ENCODE peak calls at places on chromosomes 11 and 22, in seven cellular contexts. One of them, this sample, is unnamed.

GRCh38 chr22:31150615-31151014 is 9.4 kb upstream of the RNF185 start:
- DNase-seq in fibroblast of lung: no peak
- DNase-seq in mucosa of descending colon: no peak
- DNase-seq in upper lobe of right lung: no peak
- DNase-seq in mammary epithelial cell: no peak
- DNase-seq in CD8-positive, alpha-beta T cell: no peak
- DNase-seq in fibroblast of villous mesenchyme: no peak
- DNase-seq in this sample: peak; percentile 29

GRCh38 chr11:34044664-34045485 is 6.7 kb upstream of the CAPRIN1 start:
- DNase-seq in fibroblast of lung: peak; percentile 83
- DNase-seq in mucosa of descending colon: no peak
- DNase-seq in upper lobe of right lung: peak; percentile 69
- DNase-seq in mammary epithelial cell: peak; percentile 90
- DNase-seq in CD8-positive, alpha-beta T cell: no peak
- DNase-seq in fibroblast of villous mesenchyme: peak; percentile 84
- DNase-seq in this sample: peak; percentile 85

GRCh38 chr22:37284807-37285355 is 2.6 kb downstream of the CYTH4 start:
- DNase-seq in fibroblast of lung: no peak
- DNase-seq in mucosa of descending colon: peak; percentile 45
- DNase-seq in upper lobe of right lung: peak; percentile 76
- DNase-seq in mammary epithelial cell: no peak
- DNase-seq in CD8-positive, alpha-beta T cell: peak; percentile 50
- DNase-seq in fibroblast of villous mesenchyme: no peak
- DNase-seq in this sample: no peak

GRCh38 chr11:122817121-122817520 is 21.2 kb upstream of the CRTAM start:
- DNase-seq in fibroblast of lung: peak; percentile 38
- DNase-seq in mucosa of descending colon: peak; percentile 66
- DNase-seq in upper lobe of right lung: no peak
- DNase-seq in mammary epithelial cell: peak; percentile 87
- DNase-seq in CD8-positive, alpha-beta T cell: no peak
- DNase-seq in fibroblast of villous mesenchyme: no peak
- DNase-seq in this sample: no peak

GRCh38 chr22:27502327-27502726 is 299.2 kb downstream of the MN1 start:
- DNase-seq in fibroblast of lung: no peak
- DNase-seq in mucosa of descending colon: no peak
- DNase-seq in upper lobe of right lung: no peak
- DNase-seq in mammary epithelial cell: no peak
- DNase-seq in CD8-positive, alpha-beta T cell: no peak
- DNase-seq in fibroblast of villous mesenchyme: no peak
- DNase-seq in this sample: no peak

GRCh38 chr22:38744981-38745380 is 10.8 kb downstream of the SUN2 start:
- DNase-seq in fibroblast of lung: peak; percentile 22
- DNase-seq in mucosa of descending colon: no peak
- DNase-seq in upper lobe of right lung: no peak
- DNase-seq in mammary epithelial cell: no peak
- DNase-seq in CD8-positive, alpha-beta T cell: no peak
- DNase-seq in fibroblast of villous mesenchyme: no peak
- DNase-seq in this sample: no peak

GRCh38 chr11:111098091-111098490 is 147.4 kb upstream of the POU2AF2 start:
- DNase-seq in fibroblast of lung: no peak
- DNase-seq in mucosa of descending colon: no peak
- DNase-seq in upper lobe of right lung: no peak
- DNase-seq in mammary epithelial cell: no peak
- DNase-seq in CD8-positive, alpha-beta T cell: no peak
- DNase-seq in fibroblast of villous mesenchyme: no peak
- DNase-seq in this sample: no peak

GRCh38 chr22:39661842-39662676 is 91.5 kb downstream of the CACNA1I start:
- DNase-seq in fibroblast of lung: no peak
- DNase-seq in mucosa of descending colon: peak; percentile 75
- DNase-seq in upper lobe of right lung: no peak
- DNase-seq in mammary epithelial cell: peak; percentile 25
- DNase-seq in CD8-positive, alpha-beta T cell: peak; percentile 75
- DNase-seq in fibroblast of villous mesenchyme: no peak
- DNase-seq in this sample: no peak

GRCh38 chr11:118911880-118912741 is 13.6 kb downstream of the BCL9L start:
- DNase-seq in fibroblast of lung: peak; percentile 86
- DNase-seq in mucosa of descending colon: peak; percentile 68
- DNase-seq in upper lobe of right lung: peak; percentile 88
- DNase-seq in mammary epithelial cell: peak; percentile 99
- DNase-seq in CD8-positive, alpha-beta T cell: peak; percentile 63
- DNase-seq in fibroblast of villous mesenchyme: peak; percentile 93
- DNase-seq in this sample: peak; percentile 93

GRCh38 chr11:58788355-58789023 is 56.0 kb downstream of the GLYATL2 start:
- DNase-seq in fibroblast of lung: peak; percentile 38
- DNase-seq in mucosa of descending colon: peak; percentile 28
- DNase-seq in upper lobe of right lung: no peak
- DNase-seq in mammary epithelial cell: peak; percentile 77
- DNase-seq in CD8-positive, alpha-beta T cell: peak; percentile 15
- DNase-seq in fibroblast of villous mesenchyme: peak; percentile 33
- DNase-seq in this sample: peak; percentile 65

GRCh38 chr22:48758905-48759875 is 1068.5 kb downstream of the BRD1 start:
- DNase-seq in fibroblast of lung: no peak
- DNase-seq in mucosa of descending colon: no peak
- DNase-seq in upper lobe of right lung: no peak
- DNase-seq in mammary epithelial cell: no peak
- DNase-seq in CD8-positive, alpha-beta T cell: no peak
- DNase-seq in fibroblast of villous mesenchyme: no peak
- DNase-seq in this sample: no peak

GRCh38 chr11:12765428-12765827 is 91.2 kb downstream of the TEAD1 start:
- DNase-seq in fibroblast of lung: peak; percentile 76
- DNase-seq in mucosa of descending colon: peak; percentile 27
- DNase-seq in upper lobe of right lung: no peak
- DNase-seq in mammary epithelial cell: no peak
- DNase-seq in CD8-positive, alpha-beta T cell: no peak
- DNase-seq in fibroblast of villous mesenchyme: peak; percentile 74
- DNase-seq in this sample: peak; percentile 67

GRCh38 chr11:17786824-17787525 is 52.4 kb downstream of the KCNC1 start:
- DNase-seq in fibroblast of lung: peak; percentile 90
- DNase-seq in mucosa of descending colon: no peak
- DNase-seq in upper lobe of right lung: no peak
- DNase-seq in mammary epithelial cell: peak; percentile 85
- DNase-seq in CD8-positive, alpha-beta T cell: no peak
- DNase-seq in fibroblast of villous mesenchyme: peak; percentile 71
- DNase-seq in this sample: peak; percentile 86

GRCh38 chr11:113663567-113663966 is 42.5 kb downstream of the TMPRSS5 start:
- DNase-seq in fibroblast of lung: no peak
- DNase-seq in mucosa of descending colon: no peak
- DNase-seq in upper lobe of right lung: no peak
- DNase-seq in mammary epithelial cell: no peak
- DNase-seq in CD8-positive, alpha-beta T cell: no peak
- DNase-seq in fibroblast of villous mesenchyme: no peak
- DNase-seq in this sample: no peak

GRCh38 chr11:10379022-10379421 is 74.1 kb downstream of the ADM start:
- DNase-seq in fibroblast of lung: peak; percentile 45
- DNase-seq in mucosa of descending colon: peak; percentile 32
- DNase-seq in upper lobe of right lung: no peak
- DNase-seq in mammary epithelial cell: no peak
- DNase-seq in CD8-positive, alpha-beta T cell: no peak
- DNase-seq in fibroblast of villous mesenchyme: peak; percentile 52
- DNase-seq in this sample: peak; percentile 39

GRCh38 chr11:27621440-27622161 is 78.7 kb downstream of the BDNF start:
- DNase-seq in fibroblast of lung: peak; percentile 21
- DNase-seq in mucosa of descending colon: no peak
- DNase-seq in upper lobe of right lung: no peak
- DNase-seq in mammary epithelial cell: no peak
- DNase-seq in CD8-positive, alpha-beta T cell: no peak
- DNase-seq in fibroblast of villous mesenchyme: no peak
- DNase-seq in this sample: peak; percentile 17

GRCh38 chr11:110776091-110776490 is 63.9 kb upstream of the ARHGAP20 start:
- DNase-seq in fibroblast of lung: no peak
- DNase-seq in mucosa of descending colon: no peak
- DNase-seq in upper lobe of right lung: no peak
- DNase-seq in mammary epithelial cell: no peak
- DNase-seq in CD8-positive, alpha-beta T cell: no peak
- DNase-seq in fibroblast of villous mesenchyme: no peak
- DNase-seq in this sample: no peak

GRCh38 chr22:35746946-35747703 is 29.5 kb downstream of the APOL5 start:
- DNase-seq in fibroblast of lung: peak; percentile 15
- DNase-seq in mucosa of descending colon: no peak
- DNase-seq in upper lobe of right lung: no peak
- DNase-seq in mammary epithelial cell: no peak
- DNase-seq in CD8-positive, alpha-beta T cell: no peak
- DNase-seq in fibroblast of villous mesenchyme: no peak
- DNase-seq in this sample: peak; percentile 42
- H3K4me3 ChIP-seq in fibroblast of lung: no peak overlapping the region
- H3K4me3 ChIP-seq in mucosa of descending colon: no peak overlapping the region
- H3K4me3 ChIP-seq in upper lobe of right lung: no peak overlapping the region
- H3K4me3 ChIP-seq in mammary epithelial cell: no peak overlapping the region
- H3K4me3 ChIP-seq in CD8-positive, alpha-beta T cell: no peak overlapping the region
- H3K4me3 ChIP-seq in fibroblast of villous mesenchyme: no peak overlapping the region
- H3K4me3 ChIP-seq in this sample: no peak overlapping the region

DNA sequence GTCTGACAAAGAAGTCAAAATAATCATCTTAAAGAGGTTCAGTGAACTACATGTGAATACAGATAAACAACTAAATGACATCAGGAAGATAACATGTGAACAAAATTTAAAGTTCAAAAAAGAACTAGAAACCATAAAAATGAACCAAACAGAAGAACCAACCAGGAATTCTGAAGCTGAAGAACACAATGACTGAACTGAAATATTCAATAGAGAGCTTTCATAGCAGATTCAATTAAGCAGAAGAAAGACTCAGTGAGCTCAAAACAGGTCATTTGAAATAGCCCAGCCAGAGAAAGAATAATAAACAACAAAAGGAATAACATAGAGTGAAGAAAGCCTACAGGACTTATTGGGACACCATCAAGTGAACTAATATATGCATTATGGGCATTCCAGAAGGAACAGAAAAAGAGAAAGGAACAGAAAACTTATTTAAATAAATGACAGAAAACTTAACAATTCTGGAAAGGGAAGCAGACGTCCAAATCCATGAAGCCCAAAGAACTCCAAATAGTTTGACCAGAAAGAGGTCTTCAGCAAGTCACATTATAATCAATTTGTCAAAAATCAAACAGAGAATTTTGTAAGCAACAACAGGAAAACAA is 11.0 kb upstream of the SLC36A4 start:
- DNase-seq in fibroblast of lung: no peak
- DNase-seq in mucosa of descending colon: no peak
- DNase-seq in upper lobe of right lung: no peak
- DNase-seq in mammary epithelial cell: no peak
- DNase-seq in CD8-positive, alpha-beta T cell: no peak
- DNase-seq in fibroblast of villous mesenchyme: no peak
- DNase-seq in this sample: no peak
- TF ChIP-seq CTCF in fibroblast of lung: no peak
- TF ChIP-seq CTCF in mucosa of descending colon: no peak
- TF ChIP-seq CTCF in upper lobe of right lung: no peak
- TF ChIP-seq CTCF in mammary epithelial cell: no peak
- TF ChIP-seq CTCF in CD8-positive, alpha-beta T cell: no peak
- TF ChIP-seq CTCF in fibroblast of villous mesenchyme: no peak
- TF ChIP-seq CTCF in this sample: no peak

DNA sequence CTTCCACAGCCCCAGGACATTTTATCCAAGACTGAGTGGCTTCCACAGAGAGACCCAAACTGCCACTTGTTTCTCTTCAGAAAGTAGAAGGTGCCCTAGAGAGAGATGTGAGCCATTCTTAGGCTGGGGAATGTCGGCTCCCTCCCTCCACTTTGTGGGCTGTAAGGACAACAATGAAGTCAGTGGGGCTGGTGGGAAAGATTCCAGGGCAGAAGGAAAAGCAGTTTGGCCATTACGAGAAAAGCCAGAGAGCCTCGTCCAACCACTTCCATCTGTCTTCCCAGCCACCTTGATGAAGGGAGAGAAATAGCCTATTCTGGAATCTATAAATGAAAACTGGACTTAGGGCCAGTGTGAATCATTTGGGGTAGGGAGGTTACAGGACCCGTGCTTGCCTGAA is 382.5 kb downstream of the NXPE2 start:
- DNase-seq in fibroblast of lung: no peak
- DNase-seq in mucosa of descending colon: no peak
- DNase-seq in upper lobe of right lung: no peak
- DNase-seq in mammary epithelial cell: no peak
- DNase-seq in CD8-positive, alpha-beta T cell: no peak
- DNase-seq in fibroblast of villous mesenchyme: no peak
- DNase-seq in this sample: no peak
- H3K4me3 ChIP-seq in fibroblast of lung: no peak overlapping the region
- H3K4me3 ChIP-seq in mucosa of descending colon: no peak overlapping the region
- H3K4me3 ChIP-seq in upper lobe of right lung: no peak overlapping the region
- H3K4me3 ChIP-seq in mammary epithelial cell: no peak overlapping the region
- H3K4me3 ChIP-seq in CD8-positive, alpha-beta T cell: no peak overlapping the region
- H3K4me3 ChIP-seq in fibroblast of villous mesenchyme: no peak overlapping the region
- H3K4me3 ChIP-seq in this sample: no peak overlapping the region

GRCh38 chr11:64804346-64805210 is 1.6 kb upstream of the MAP4K2 start:
- DNase-seq in fibroblast of lung: no peak
- DNase-seq in mucosa of descending colon: no peak
- DNase-seq in upper lobe of right lung: no peak
- DNase-seq in mammary epithelial cell: no peak
- DNase-seq in CD8-positive, alpha-beta T cell: no peak
- DNase-seq in fibroblast of villous mesenchyme: no peak
- DNase-seq in this sample: no peak
- TF ChIP-seq CTCF in fibroblast of lung: no peak
- TF ChIP-seq CTCF in mucosa of descending colon: no peak
- TF ChIP-seq CTCF in upper lobe of right lung: no peak
- TF ChIP-seq CTCF in mammary epithelial cell: no peak
- TF ChIP-seq CTCF in CD8-positive, alpha-beta T cell: no peak
- TF ChIP-seq CTCF in fibroblast of villous mesenchyme: no peak
- TF ChIP-seq CTCF in this sample: no peak

GRCh38 chr22:20459862-20460261 is 22.2 kb upstream of the SCARF2 start:
- DNase-seq in fibroblast of lung: no peak
- DNase-seq in mucosa of descending colon: no peak
- DNase-seq in upper lobe of right lung: peak; percentile 26
- DNase-seq in mammary epithelial cell: no peak
- DNase-seq in CD8-positive, alpha-beta T cell: no peak
- DNase-seq in fibroblast of villous mesenchyme: no peak
- DNase-seq in this sample: no peak
- H3K4me3 ChIP-seq in fibroblast of lung: no peak overlapping the region
- H3K4me3 ChIP-seq in mucosa of descending colon: no peak overlapping the region
- H3K4me3 ChIP-seq in upper lobe of right lung: no peak overlapping the region
- H3K4me3 ChIP-seq in mammary epithelial cell: no peak overlapping the region
- H3K4me3 ChIP-seq in CD8-positive, alpha-beta T cell: no peak overlapping the region
- H3K4me3 ChIP-seq in fibroblast of villous mesenchyme: no peak overlapping the region
- H3K4me3 ChIP-seq in this sample: no peak overlapping the region

GRCh38 chr11:43706631-43707030 is 26.1 kb downstream of the HSD17B12 start:
- DNase-seq in fibroblast of lung: no peak
- DNase-seq in mucosa of descending colon: no peak
- DNase-seq in upper lobe of right lung: no peak
- DNase-seq in mammary epithelial cell: no peak
- DNase-seq in CD8-positive, alpha-beta T cell: no peak
- DNase-seq in fibroblast of villous mesenchyme: no peak
- DNase-seq in this sample: no peak

GRCh38 chr11:43712676-43713075 is 32.1 kb downstream of the HSD17B12 start:
- DNase-seq in fibroblast of lung: peak; percentile 81
- DNase-seq in mucosa of descending colon: no peak
- DNase-seq in upper lobe of right lung: no peak
- DNase-seq in mammary epithelial cell: no peak
- DNase-seq in CD8-positive, alpha-beta T cell: no peak
- DNase-seq in fibroblast of villous mesenchyme: peak; percentile 31
- DNase-seq in this sample: no peak

GRCh38 chr11:43709689-43710088 is 29.2 kb downstream of the HSD17B12 start:
- DNase-seq in fibroblast of lung: no peak
- DNase-seq in mucosa of descending colon: no peak
- DNase-seq in upper lobe of right lung: no peak
- DNase-seq in mammary epithelial cell: no peak
- DNase-seq in CD8-positive, alpha-beta T cell: no peak
- DNase-seq in fibroblast of villous mesenchyme: no peak
- DNase-seq in this sample: no peak

GRCh38 chr11:43708776-43709175 is 28.2 kb downstream of the HSD17B12 start:
- DNase-seq in fibroblast of lung: peak; percentile 17
- DNase-seq in mucosa of descending colon: no peak
- DNase-seq in upper lobe of right lung: no peak
- DNase-seq in mammary epithelial cell: no peak
- DNase-seq in CD8-positive, alpha-beta T cell: no peak
- DNase-seq in fibroblast of villous mesenchyme: no peak
- DNase-seq in this sample: no peak
- TF ChIP-seq CTCF in fibroblast of lung: no peak
- TF ChIP-seq CTCF in mucosa of descending colon: no peak
- TF ChIP-seq CTCF in upper lobe of right lung: peak; percentile 48
- TF ChIP-seq CTCF in mammary epithelial cell: peak; percentile 40
- TF ChIP-seq CTCF in CD8-positive, alpha-beta T cell: no peak
- TF ChIP-seq CTCF in fibroblast of villous mesenchyme: peak; percentile 37
- TF ChIP-seq CTCF in this sample: peak; percentile 53

GRCh38 chr11:36594316-36594989 is at the start of gene IFTAP:
- DNase-seq in fibroblast of lung: peak; percentile 94
- DNase-seq in mucosa of descending colon: peak; percentile 63
- DNase-seq in upper lobe of right lung: peak; percentile 76
- DNase-seq in mammary epithelial cell: peak; percentile 90
- DNase-seq in CD8-positive, alpha-beta T cell: peak; percentile 1
- DNase-seq in fibroblast of villous mesenchyme: peak; percentile 88
- DNase-seq in this sample: peak; percentile 95
- H3K4me3 ChIP-seq in fibroblast of lung: peak within 1 kb of the TSS; percentile 93
- H3K4me3 ChIP-seq in mucosa of descending colon: no peak within 1 kb of the TSS
- H3K4me3 ChIP-seq in upper lobe of right lung: peak within 1 kb of the TSS; percentile 72
- H3K4me3 ChIP-seq in mammary epithelial cell: peak within 1 kb of the TSS; percentile 59
- H3K4me3 ChIP-seq in CD8-positive, alpha-beta T cell: peak within 1 kb of the TSS; percentile 27
- H3K4me3 ChIP-seq in fibroblast of villous mesenchyme: peak within 1 kb of the TSS; percentile 76
- H3K4me3 ChIP-seq in this sample: peak within 1 kb of the TSS; percentile 79